ENCODE peak calls at places on chromosome 1, in six cellular contexts. B is GM12878, J is K562, I is upper lobe of left lung, O is suprapubic skin, A is sigmoid colon. R is an unnamed sample.
A peak's percentile ranks its signal among the peaks of the same experiment; 100 is the strongest.

GRCh38 chr1:185338719-185339622 is 21.9 kb upstream of the IVNS1ABP start:
- DNase-seq in B (peak; percentile 86), J (no peak), O (no peak), A (no peak), I (no peak), R (no peak)

GRCh38 chr1:58928514-58928913 is 144.7 kb upstream of the JUN start:
- DNase-seq in I (no peak), A (no peak), J (peak; percentile 62), O (no peak), B (no peak), R (no peak)

GRCh38 chr1:94962745-94963265 is 35.9 kb upstream of the CNN3 start:
- DNase-seq in A (no peak), O (no peak), B (peak; percentile 64), I (no peak), J (peak; percentile 11), R (peak; percentile 59)

GRCh38 chr1:52634111-52634510 is 1.1 kb downstream of the SHISAL2A start:
- DNase-seq in I (no peak), B (no peak), A (no peak), J (no peak), O (no peak), R (no peak)

GRCh38 chr1:1426496-1426960 is 5.5 kb upstream of the ANKRD65 start:
- DNase-seq in B (no peak), A (no peak), J (no peak), O (no peak), I (peak; percentile 69), R (no peak)

GRCh38 chr1:119373465-119373864 is 4.9 kb downstream of the HAO2 start:
- DNase-seq in J (no peak), B (no peak), A (no peak), I (no peak), O (no peak), R (no peak)

GRCh38 chr1:34268311-34269042 is 91.8 kb downstream of the C1orf94 start:
- DNase-seq in B (no peak), O (no peak), I (no peak), A (no peak), J (no peak), R (no peak)

GRCh38 chr1:23370744-23371710 is 1.4 kb upstream of the ZNF436 start:
- DNase-seq in O (no peak), I (peak; percentile 27), J (peak; percentile 80), A (no peak), B (no peak), R (peak; percentile 47)

GRCh38 chr1:212647004-212647403 is 38.4 kb downstream of the ATF3 start:
- DNase-seq in I (peak; percentile 41), J (no peak), O (no peak), A (no peak), B (no peak), R (no peak)

GRCh38 chr1:20074725-20075171 is 4.8 kb downstream of the PLA2G5 start:
- DNase-seq in O (no peak), I (no peak), A (peak; percentile 36), B (no peak), J (no peak), R (no peak)

GRCh38 chr1:209354111-209354839 is 229.2 kb upstream of the CAMK1G start:
- DNase-seq in I (peak; percentile 66), A (peak; percentile 84), J (peak; percentile 85), O (peak; percentile 79), B (no peak), R (peak; percentile 48)
- TF ChIP-seq EP300 in I (no peak), A (no peak), J (no peak), O (no peak), B (no peak), R (no peak)

DNA sequence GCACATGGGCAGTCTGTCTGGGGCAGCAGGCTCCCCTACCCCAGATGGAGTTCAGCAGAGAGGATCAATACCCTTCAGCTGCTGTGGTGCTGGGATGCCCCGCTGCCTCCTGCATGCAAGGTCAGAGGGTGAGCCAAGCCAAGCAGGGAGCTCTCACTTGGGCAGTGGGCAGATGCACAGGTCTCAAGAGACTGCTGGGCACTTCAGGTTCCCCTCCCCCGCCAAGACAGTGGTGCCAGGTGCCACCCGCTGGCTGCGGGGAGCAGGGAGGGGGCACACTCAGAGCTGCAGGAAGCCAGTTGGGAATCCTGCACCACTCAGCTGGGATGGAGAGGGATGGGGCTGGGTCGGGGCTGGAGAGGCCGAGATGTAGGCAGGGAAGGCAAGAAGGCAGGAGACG is 15.8 kb upstream of the EVA1B start:
- DNase-seq in A (no peak), J (no peak), O (no peak), B (no peak), I (no peak), R (no peak)
- H3K27ac ChIP-seq in A (no peak overlapping the region), J (no peak overlapping the region), O (no peak overlapping the region), B (no peak overlapping the region), I (no peak overlapping the region), R (no peak overlapping the region)

GRCh38 chr1:172277277-172277676 is 143.2 kb upstream of the C1orf105 start:
- DNase-seq in I (no peak), O (no peak), A (no peak), J (no peak), B (no peak), R (no peak)

GRCh38 chr1:172277989-172278388 is 142.5 kb upstream of the C1orf105 start:
- DNase-seq in B (no peak), O (no peak), J (no peak), I (no peak), A (no peak), R (no peak)

GRCh38 chr1:172279951-172280350 is 140.5 kb upstream of the C1orf105 start:
- DNase-seq in I (no peak), A (no peak), O (no peak), J (peak; percentile 27), B (no peak), R (no peak)

GRCh38 chr1:172276120-172276818 is 144.2 kb upstream of the C1orf105 start:
- DNase-seq in O (no peak), I (no peak), B (no peak), J (no peak), A (no peak), R (no peak)

GRCh38 chr1:172278478-172278877 is 142.0 kb upstream of the C1orf105 start:
- DNase-seq in A (no peak), B (no peak), J (no peak), O (no peak), I (no peak), R (no peak)
- TF ChIP-seq EP300 in A (no peak), B (no peak), J (no peak), O (no peak), I (no peak), R (no peak)

DNA sequence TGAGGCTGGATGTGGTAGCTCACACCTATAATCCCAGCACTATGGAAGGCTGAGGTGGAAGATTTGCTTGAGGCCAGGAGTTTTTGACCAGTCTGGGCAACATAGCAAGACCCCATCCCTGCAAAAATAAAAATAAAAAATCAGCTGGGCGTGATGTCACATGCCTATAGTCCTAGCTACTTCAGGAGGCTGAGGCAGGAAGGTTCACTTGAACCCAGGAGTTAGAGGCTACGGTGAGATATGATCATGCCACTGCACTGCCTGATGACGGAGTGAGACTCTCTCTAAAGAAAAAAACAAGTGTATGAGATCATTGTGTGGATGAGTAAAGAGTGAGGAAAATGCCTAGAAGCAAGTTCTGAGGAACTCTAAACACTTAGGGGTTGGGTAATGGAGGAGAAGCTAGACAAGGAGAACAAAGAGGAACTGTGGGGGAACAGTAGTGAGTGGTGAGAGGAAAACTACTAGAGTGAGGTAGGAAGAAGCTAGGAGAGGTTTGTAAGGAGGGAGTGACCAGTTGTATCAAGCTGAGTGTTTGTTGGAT is 17.0 kb downstream of the CLIC4 start:
- DNase-seq in A (no peak), J (peak; percentile 37), B (no peak), O (no peak), I (no peak), R (no peak)
- H3K27ac ChIP-seq in A (peak overlapping the region; percentile 39), J (peak overlapping the region; percentile 69), B (no peak overlapping the region), O (no peak overlapping the region), I (peak overlapping the region; percentile 60), R (no peak overlapping the region)

GRCh38 chr1:36154765-36155559 is 998 bp upstream of the MAP7D1 start:
- DNase-seq in J (no peak), O (no peak), A (no peak), I (peak; percentile 64), B (no peak), R (peak; percentile 52)

GRCh38 chr1:36157115-36157903 is 1.3 kb downstream of the MAP7D1 start:
- DNase-seq in I (no peak), A (no peak), B (no peak), J (peak; percentile 46), O (no peak), R (no peak)

GRCh38 chr1:36157973-36158826 is 2.2 kb downstream of the MAP7D1 start:
- DNase-seq in I (no peak), J (no peak), B (no peak), O (no peak), A (no peak), R (no peak)

GRCh38 chr1:36155560-36156328 is at the start of gene MAP7D1:
- DNase-seq in O (peak; percentile 92), B (no peak), I (peak; percentile 96), J (peak; percentile 94), A (peak; percentile 96), R (peak; percentile 92)

DNA sequence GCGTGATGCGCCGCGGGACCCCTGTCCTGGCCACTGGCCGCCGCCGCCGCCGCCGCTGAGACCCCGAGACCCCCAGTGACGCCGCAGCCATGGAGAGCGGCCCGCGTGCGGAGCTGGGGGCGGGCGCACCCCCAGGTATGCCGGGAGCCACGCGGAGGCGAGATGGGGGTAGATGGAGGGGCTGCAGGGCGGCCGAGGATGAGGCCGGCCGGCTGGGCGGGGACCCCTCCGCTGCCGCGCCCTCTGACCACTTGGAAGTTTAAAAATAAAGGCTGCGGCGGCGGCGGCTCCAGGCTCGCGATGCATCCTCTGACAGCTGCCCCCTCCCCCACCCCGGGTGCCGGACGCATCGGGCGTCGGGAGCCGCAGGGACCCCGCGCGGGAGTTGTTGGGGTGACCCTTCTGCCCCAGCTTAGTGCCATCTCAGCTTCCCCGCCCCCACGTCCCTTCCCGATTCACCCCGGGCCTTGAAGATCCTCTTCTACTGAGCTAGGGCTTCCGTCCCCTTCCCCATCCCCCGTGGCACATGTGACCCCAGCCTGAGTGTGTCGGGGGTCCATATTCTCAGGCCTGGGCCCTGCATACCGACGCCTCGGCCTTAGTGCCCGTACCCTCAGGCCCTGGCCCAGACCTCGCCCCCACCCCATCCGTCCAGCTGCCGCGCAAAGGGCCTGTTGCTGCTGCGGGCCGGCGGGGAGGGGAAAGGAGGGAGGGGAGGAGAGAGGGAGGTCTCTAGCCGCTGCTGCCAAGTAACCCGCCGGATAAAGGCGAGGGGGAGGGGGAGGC is 562 bp downstream of the MAP7D1 start:
- DNase-seq in O (peak; percentile 84), A (peak; percentile 85), B (no peak), J (peak; percentile 82), I (peak; percentile 90), R (peak; percentile 79)
- TF ChIP-seq EP300 in O (no peak), A (no peak), B (no peak), J (no peak), I (no peak), R (no peak)

GRCh38 chr1:229507502-229507901 is 639 bp downstream of the NUP133 start:
- DNase-seq in O (no peak), A (no peak), J (no peak), I (no peak), B (no peak), R (no peak)
- H3K27ac ChIP-seq in O (peak overlapping the region; percentile 98), A (peak overlapping the region; percentile 98), J (peak overlapping the region; percentile 97), I (peak overlapping the region; percentile 94), B (peak overlapping the region; percentile 83), R (peak overlapping the region; percentile 90)

R was measured in ovary.